ENCODE peak calls at places on chromosomes 1 and 21, in four cellular contexts. Y, P, C and H are unnamed samples.

GRCh38 chr1:153233448-153233847 is 16.1 kb downstream of the PRR9 start:
- DNase-seq in C (no peak), Y (no peak), P (no peak), H (no peak)

GRCh38 chr1:94527447-94528031 is 14.0 kb downstream of the F3 start:
- DNase-seq in C (no peak), Y (no peak), P (no peak), H (no peak)

GRCh38 chr1:212696721-212697331 is 2.8 kb downstream of the BATF3 start:
- DNase-seq in Y (no peak), P (no peak), C (no peak), H (no peak)

GRCh38 chr21:42543106-42543847 is 29.6 kb downstream of the SLC37A1 start:
- DNase-seq in Y (no peak), P (no peak), C (no peak), H (no peak)

GRCh38 chr1:33161061-33161681 is 20.7 kb downstream of the TRIM62 start:
- DNase-seq in Y (no peak), P (no peak), C (peak; percentile 72), H (peak; percentile 56)

GRCh38 chr1:22900451-22900850 is 72.2 kb downstream of the LACTBL1 start:
- DNase-seq in Y (no peak), P (no peak), C (no peak), H (no peak)

GRCh38 chr1:212229654-212230053 is 55.6 kb upstream of the PPP2R5A start:
- DNase-seq in C (no peak), P (no peak), Y (no peak), H (peak; percentile 43)

GRCh38 chr1:192792628-192793027 is 16.2 kb upstream of the RGS2 start:
- DNase-seq in P (no peak), Y (no peak), C (no peak), H (no peak)

GRCh38 chr1:189983156-189983555 is 494.5 kb downstream of the BRINP3 start:
- DNase-seq in Y (no peak), P (no peak), C (no peak), H (no peak)

GRCh38 chr1:25066253-25066652 is 136.2 kb upstream of the RUNX3 start:
- DNase-seq in Y (no peak), P (no peak), C (no peak), H (no peak)

GRCh38 chr1:157472302-157472701 is 80.0 kb downstream of the FCRL5 start:
- DNase-seq in C (no peak), Y (no peak), P (no peak), H (no peak)

GRCh38 chr1:225911207-225912130 is 12.6 kb downstream of the PYCR2 start:
- DNase-seq in C (peak; percentile 69), P (peak; percentile 97), Y (peak; percentile 54), H (peak; percentile 74)

DNA sequence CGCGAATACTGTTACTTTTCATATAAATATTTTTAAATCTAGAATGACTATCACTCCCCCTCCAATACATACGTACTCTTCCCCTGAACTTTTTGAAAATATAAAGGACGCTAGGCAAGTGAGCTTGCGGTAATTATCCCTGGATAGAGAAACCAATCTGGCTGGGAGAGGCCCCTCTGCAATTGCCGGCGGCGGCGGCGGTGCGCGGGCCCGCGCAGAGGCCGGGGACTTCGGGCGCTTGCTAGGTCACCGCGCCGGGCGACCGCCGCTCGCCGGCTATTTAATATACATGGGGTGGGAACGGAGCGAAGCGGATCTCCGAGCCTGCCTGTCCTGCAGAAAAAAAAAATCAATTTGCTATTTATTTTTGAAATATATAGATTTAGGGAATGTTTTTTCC is 416.3 kb upstream of the ESRRG start:
- DNase-seq in Y (no peak), P (peak; percentile 69), C (no peak), H (no peak)
- H3K27me3 ChIP-seq in Y (peaks cover 7% of the 10 kb centered on the region), P (peaks cover 66% of the 10 kb centered on the region), C (peaks cover 66% of the 10 kb centered on the region), H (peaks cover 26% of the 10 kb centered on the region)

GRCh38 chr1:2468540-2468939 is 7.5 kb upstream of the PLCH2 start:
- DNase-seq in C (no peak), Y (no peak), P (no peak), H (no peak)
- H3K27me3 ChIP-seq in C (peaks cover 100% of the 10 kb centered on the region), Y (no peaks in the 10 kb centered on the region), P (peaks cover 5% of the 10 kb centered on the region), H (peaks cover 7% of the 10 kb centered on the region)

DNA sequence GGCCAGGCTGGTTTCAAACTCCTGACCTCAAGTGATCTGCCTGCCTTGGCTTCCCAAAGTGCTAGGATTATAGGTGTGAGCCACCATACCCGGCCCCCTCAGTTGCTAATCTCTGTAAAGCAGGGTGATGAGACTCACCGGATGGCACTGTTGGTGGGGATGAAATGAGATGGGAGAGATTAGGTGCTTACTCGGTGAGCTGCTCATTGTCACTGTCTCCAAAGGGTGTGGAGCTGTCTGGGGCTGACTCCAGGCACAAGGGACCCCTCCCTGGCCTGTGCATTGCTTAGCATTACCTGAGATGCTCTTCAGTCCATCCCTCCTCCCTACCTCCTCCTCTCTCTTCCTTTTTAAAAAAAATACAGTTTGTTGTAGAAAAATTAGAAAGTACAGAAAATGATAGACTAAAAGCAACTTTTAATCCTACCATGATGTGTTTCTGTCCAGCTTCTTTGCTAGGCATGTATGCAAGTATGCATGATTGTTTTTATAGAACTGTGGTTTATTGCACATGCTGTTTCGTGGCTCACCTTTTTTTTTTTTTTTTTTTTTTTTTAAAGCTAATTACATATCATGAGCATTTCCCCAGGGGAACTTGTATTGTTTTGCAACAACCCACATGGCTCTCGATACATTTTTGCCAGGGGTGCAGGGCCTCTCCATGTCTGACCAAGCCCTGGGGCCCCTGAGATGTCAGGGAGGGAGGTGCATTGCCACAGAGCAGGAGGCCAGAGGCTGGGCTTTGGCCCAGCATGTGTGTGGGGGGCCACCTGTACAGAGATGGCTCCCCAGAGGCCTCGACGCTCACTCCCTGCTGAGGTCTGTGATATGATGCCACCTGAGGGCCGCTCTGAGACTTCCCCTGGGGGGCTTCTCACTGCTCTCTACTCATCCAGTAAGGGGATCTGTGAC is 55.4 kb downstream of the ARHGEF10L start:
- DNase-seq in C (no peak), Y (no peak), P (no peak), H (no peak)
- H3K27me3 ChIP-seq in C (no peaks in the 10 kb centered on the region), Y (no peaks in the 10 kb centered on the region), P (no peaks in the 10 kb centered on the region), H (no peaks in the 10 kb centered on the region)

GRCh38 chr1:110526189-110526588 is 7.2 kb upstream of the KCNA10 start:
- DNase-seq in C (no peak), P (no peak), Y (no peak), H (no peak)
- H3K27me3 ChIP-seq in C (peaks cover 100% of the 10 kb centered on the region), P (no peaks in the 10 kb centered on the region), Y (peaks cover 5% of the 10 kb centered on the region), H (no peaks in the 10 kb centered on the region)

DNA sequence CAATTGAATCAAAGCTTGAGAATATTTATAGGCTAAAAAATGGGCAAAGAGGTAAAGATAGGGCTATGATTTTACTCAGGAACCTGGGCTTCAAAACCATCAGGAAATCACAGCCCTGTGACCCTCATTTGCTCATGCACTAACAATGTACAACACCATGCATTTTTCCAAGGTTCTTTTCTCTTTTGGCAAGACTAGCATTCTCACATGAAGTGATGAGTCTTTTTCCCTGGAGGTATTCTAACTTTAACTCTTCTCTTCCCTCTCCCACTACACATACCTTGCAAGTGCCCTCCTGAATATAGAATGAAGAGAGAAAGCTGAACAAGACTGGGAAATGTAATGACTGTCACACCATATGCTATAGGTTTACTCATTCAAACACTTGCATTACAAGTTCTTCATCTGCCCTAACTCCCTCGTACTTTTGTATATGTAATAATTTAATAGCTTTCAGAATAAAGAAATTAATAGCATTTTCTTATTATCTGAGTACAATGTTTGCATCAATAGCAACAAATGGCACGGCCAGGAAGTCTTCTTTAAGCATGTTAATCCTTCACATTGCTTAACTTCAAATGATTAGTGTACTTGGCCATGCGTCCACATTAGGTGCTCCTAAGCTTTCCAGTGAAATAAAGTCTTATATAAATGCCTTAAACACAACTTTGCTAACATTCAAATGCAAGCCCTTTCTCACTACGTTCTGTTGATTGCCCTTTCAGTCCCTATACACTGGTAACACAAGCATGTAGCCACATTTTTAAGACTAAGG is 1.8 kb downstream of the NIBAN1 start:
- DNase-seq in P (no peak), Y (no peak), C (no peak), H (no peak)
- H3K27me3 ChIP-seq in P (no peaks in the 10 kb centered on the region), Y (no peaks in the 10 kb centered on the region), C (no peaks in the 10 kb centered on the region), H (no peaks in the 10 kb centered on the region)

DNA sequence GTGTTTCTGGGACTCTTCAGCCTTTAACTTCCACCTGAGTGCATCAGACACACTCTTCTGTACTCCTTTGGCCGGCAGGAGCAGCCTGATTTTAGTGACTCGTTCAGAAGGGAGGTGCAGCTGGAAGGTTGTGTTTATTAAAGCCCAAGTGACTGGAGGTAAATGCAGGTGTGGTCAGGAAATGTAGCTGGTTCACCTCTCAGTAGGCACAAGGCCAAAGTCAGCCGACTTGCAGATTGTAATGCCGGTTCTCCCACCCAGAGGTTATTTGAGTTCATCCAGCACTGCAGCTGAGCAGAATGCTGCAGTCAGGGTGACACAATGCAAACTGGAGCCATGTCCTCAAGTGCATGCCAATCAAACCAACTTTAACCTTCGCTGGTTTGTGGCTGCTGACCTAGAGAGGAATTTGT is 91.5 kb downstream of the SPATA46 start:
- DNase-seq in Y (no peak), P (no peak), C (peak; percentile 28), H (no peak)
- H3K27me3 ChIP-seq in Y (peaks cover 4% of the 10 kb centered on the region), P (no peaks in the 10 kb centered on the region), C (no peaks in the 10 kb centered on the region), H (no peaks in the 10 kb centered on the region)

DNA sequence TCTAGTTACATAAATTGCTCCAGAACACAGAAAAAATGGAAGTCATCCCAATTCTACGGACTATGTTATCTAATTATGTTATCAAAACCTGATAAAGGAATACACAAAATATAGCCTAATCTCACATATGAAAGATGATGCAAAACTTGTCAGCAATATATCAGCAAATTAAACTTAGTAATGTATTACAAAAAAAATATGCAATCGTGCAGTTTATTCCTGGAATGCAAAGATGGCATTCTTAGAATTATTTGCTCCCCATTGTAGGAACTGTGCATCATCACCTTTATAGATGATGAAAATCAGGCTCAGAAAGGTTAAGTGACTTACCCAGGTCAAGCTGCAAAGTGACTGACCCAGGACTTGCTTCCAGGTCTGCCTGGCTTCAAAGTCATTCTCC is 7.8 kb downstream of the FOXE3 start:
- DNase-seq in P (no peak), C (no peak), Y (no peak), H (no peak)
- H3K27me3 ChIP-seq in P (no peaks in the 10 kb centered on the region), C (peaks cover 99% of the 10 kb centered on the region), Y (no peaks in the 10 kb centered on the region), H (no peaks in the 10 kb centered on the region)